ENCODE peak calls at places on chromosomes 11 and 22, in six cellular contexts. M is H54; H is colonic mucosa; I is PC-9; Y is RKO; Q is stimulated activated CD4-positive, alpha-beta T cell treated with anti-CD3 and anti-CD28 coated beads, Interleukin-12 subunit alpha, Interleukin-12 subunit beta, amount 100 ng/mL, for 48 hours. D is an unnamed sample.

GRCh38 chr11:19200410-19201201 is 1.2 kb downstream of the CSRP3 start:
- DNase-seq in I (peak; percentile 76), Y (no peak), M (peak; percentile 61), Q (no peak), H (peak; percentile 37), D (peak; percentile 56)

GRCh38 chr11:6542727-6543126 is 45.6 kb downstream of the DNHD1 start:
- DNase-seq in H (no peak), Q (no peak), I (no peak), M (no peak), Y (no peak), D (no peak)

GRCh38 chr11:60169264-60169915 is 13.5 kb downstream of the MS4A6A start:
- DNase-seq in H (no peak), Y (peak; percentile 41), M (peak; percentile 6), I (peak; percentile 46), Q (no peak), D (peak; percentile 34)

GRCh38 chr11:134645576-134645975 is 233.5 kb upstream of the B3GAT1 start:
- DNase-seq in I (no peak), M (no peak), Q (no peak), H (no peak), Y (no peak), D (no peak)

GRCh38 chr11:34585304-34585869 is 35.5 kb upstream of the EHF start:
- DNase-seq in H (no peak), I (no peak), Y (no peak), M (no peak), Q (no peak), D (no peak)

GRCh38 chr11:93662177-93662575 is 694 bp downstream of the CEP295 start:
- DNase-seq in Y (peak; percentile 53), H (no peak), M (no peak), I (no peak), Q (no peak), D (peak; percentile 5)

GRCh38 chr11:96105197-96105895 is 181.4 kb upstream of the MTMR2 start:
- DNase-seq in I (no peak), M (no peak), Q (no peak), H (no peak), Y (no peak), D (no peak)

GRCh38 chr11:70860855-70861254 is 391.5 kb downstream of the SHANK2 start:
- DNase-seq in Y (no peak), Q (no peak), M (no peak), I (no peak), H (no peak), D (no peak)

GRCh38 chr22:32444068-32444467 is 20.2 kb downstream of the BPIFC start:
- DNase-seq in Y (peak; percentile 30), H (no peak), M (peak; percentile 5), I (peak; percentile 25), Q (no peak), D (peak; percentile 5)

GRCh38 chr22:29269230-29269604 is 1.1 kb downstream of the EWSR1 start:
- DNase-seq in Y (no peak), H (peak; percentile 30), M (no peak), I (no peak), Q (no peak), D (no peak)

GRCh38 chr11:132670921-132671675 is 861.2 kb downstream of the OPCML start:
- DNase-seq in H (no peak), Q (no peak), M (no peak), Y (no peak), I (no peak), D (no peak)

GRCh38 chr11:23755076-23755475 is 741.8 kb upstream of the LUZP2 start:
- DNase-seq in Q (no peak), Y (no peak), H (no peak), M (no peak), I (no peak), D (no peak)

GRCh38 chr11:13184295-13184794 is 93.2 kb upstream of the BMAL1 start:
- DNase-seq in H (no peak), I (no peak), Y (no peak), Q (no peak), M (no peak), D (no peak)

GRCh38 chr22:43185860-43186261 is 1.1 kb downstream of the TTLL12 start:
- DNase-seq in Y (peak; percentile 71), H (peak; percentile 76), M (no peak), I (peak; percentile 51), Q (no peak), D (peak; percentile 27)

GRCh38 chr11:82811369-82811768 is 77.7 kb upstream of the FAM181B start:
- DNase-seq in M (no peak), I (no peak), Q (no peak), Y (no peak), H (no peak), D (no peak)

GRCh38 chr22:27476318-27476717 is 325.2 kb downstream of the MN1 start:
- DNase-seq in H (no peak), M (no peak), Q (no peak), Y (no peak), I (no peak), D (no peak)

GRCh38 chr11:119854521-119854920 is 125.5 kb upstream of the NECTIN1 start:
- DNase-seq in M (no peak), Q (no peak), H (peak; percentile 41), Y (no peak), I (no peak), D (no peak)

D was measured in ACHN.